ENCODE peak calls at places on chromosomes 6 and 20, in seven cellular contexts. Q, B, D, E, Z, W and C are unnamed samples. For H3K4me1, the result is how much of the 10 kb centered on the place peaks cover.

GRCh38 chr6:132790450-132790849 is 8.0 kb downstream of the SLC18B1 start:
- ATAC-seq in Q (no peak), B (no peak), D (peak), E (no peak), Z (no peak), W (no peak), C (no peak)

GRCh38 chr20:45910670-45911485 is 1.1 kb downstream of the PLTP start:
- ATAC-seq in Q (peak), B (peak), D (peak), E (peak), Z (peak), W (peak), C (peak)

GRCh38 chr6:51559059-51559458 is 528.4 kb downstream of the PKHD1 start:
- ATAC-seq in Q (no peak), B (peak), D (peak), E (no peak), Z (no peak), W (no peak), C (no peak)

GRCh38 chr6:104326173-104327001 is 533.3 kb downstream of the HACE1 start:
- ATAC-seq in Q (no peak), B (peak), D (peak), E (no peak), Z (peak), W (peak), C (peak)

GRCh38 chr20:19074828-19075516 is 137.5 kb upstream of the SLC24A3 start:
- ATAC-seq in Q (no peak), B (no peak), D (no peak), E (peak), Z (no peak), W (no peak), C (no peak)

GRCh38 chr20:52749020-52749419 is 223.1 kb upstream of the TSHZ2 start:
- ATAC-seq in Q (no peak), B (no peak), D (no peak), E (no peak), Z (no peak), W (no peak), C (peak)

GRCh38 chr6:13253272-13253671 is 75.1 kb downstream of the TBC1D7 start:
- ATAC-seq in Q (no peak), B (no peak), D (no peak), E (no peak), Z (no peak), W (no peak), C (no peak)

GRCh38 chr20:22617160-22617559 is 32.8 kb upstream of the FOXA2 start:
- ATAC-seq in Q (no peak), B (no peak), D (peak), E (peak), Z (peak), W (no peak), C (no peak)

GRCh38 chr6:45822269-45822812 is 193.3 kb downstream of the CLIC5 start:
- ATAC-seq in Q (no peak), B (no peak), D (no peak), E (no peak), Z (no peak), W (no peak), C (no peak)

GRCh38 chr20:53917145-53918009 is 153.0 kb downstream of the BCAS1 start:
- ATAC-seq in Q (no peak), B (peak), D (peak), E (peak), Z (peak), W (peak), C (peak)

GRCh38 chr6:4550227-4550597 is 226.0 kb upstream of the CDYL start:
- ATAC-seq in Q (no peak), B (no peak), D (no peak), E (no peak), Z (no peak), W (peak), C (no peak)

GRCh38 chr20:24529032-24529431 is 59.6 kb downstream of the SYNDIG1 start:
- ATAC-seq in Q (no peak), B (no peak), D (no peak), E (no peak), Z (no peak), W (no peak), C (no peak)

DNA sequence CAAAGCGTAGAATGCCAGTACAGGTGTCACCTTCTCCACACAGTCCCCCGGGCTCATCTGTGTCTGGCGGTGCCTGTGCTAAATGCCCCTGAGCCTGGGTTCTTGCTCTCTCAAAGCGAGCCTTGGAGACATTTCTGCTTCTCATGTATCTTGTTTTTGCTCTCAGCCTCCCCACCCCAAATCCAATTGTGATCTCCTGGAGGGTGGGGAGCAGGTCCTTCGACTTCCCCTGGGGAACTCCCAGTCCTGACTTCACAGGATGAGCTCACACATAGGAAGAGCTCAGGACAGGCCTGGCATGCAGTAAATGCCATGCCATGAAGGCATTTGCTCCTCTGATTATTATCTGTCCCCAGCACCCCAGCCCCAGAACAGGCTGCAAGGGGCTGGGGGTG is 58.1 kb downstream of the NOL4L start:
- ATAC-seq in Q (no peak), B (no peak), D (no peak), E (no peak), Z (no peak), W (no peak), C (no peak)
- H3K4me1 ChIP-seq in Q (under half), B (under half), D (under half), E (under half), Z (under half), W (under half), C (under half)

GRCh38 chr20:33669873-33670640 is 3.3 kb downstream of the ACTL10 start:
- ATAC-seq in Q (no peak), B (no peak), D (no peak), E (no peak), Z (no peak), W (no peak), C (no peak)
- H3K4me1 ChIP-seq in Q (half or more), B (under half), D (under half), E (under half), Z (under half), W (under half), C (under half)

GRCh38 chr6:31658158-31658688 is 2.4 kb downstream of the C6orf47 start:
- ATAC-seq in Q (no peak), B (no peak), D (no peak), E (no peak), Z (no peak), W (peak), C (no peak)

GRCh38 chr6:31654574-31655348 is 933 bp upstream of the APOM start:
- ATAC-seq in Q (no peak), B (no peak), D (no peak), E (no peak), Z (no peak), W (no peak), C (no peak)

GRCh38 chr6:31652925-31653724 is 664 bp upstream of the BAG6 start:
- ATAC-seq in Q (peak), B (peak), D (peak), E (peak), Z (peak), W (peak), C (peak)

GRCh38 chr6:31657406-31658157 is 1.9 kb downstream of the APOM start:
- ATAC-seq in Q (no peak), B (no peak), D (no peak), E (no peak), Z (no peak), W (no peak), C (no peak)

GRCh38 chr6:31655349-31656237 is at the start of gene APOM:
- ATAC-seq in Q (no peak), B (no peak), D (no peak), E (no peak), Z (no peak), W (no peak), C (no peak)
- H3K4me1 ChIP-seq in Q (under half), B (under half), D (under half), E (under half), Z (under half), W (under half), C (under half)

DNA sequence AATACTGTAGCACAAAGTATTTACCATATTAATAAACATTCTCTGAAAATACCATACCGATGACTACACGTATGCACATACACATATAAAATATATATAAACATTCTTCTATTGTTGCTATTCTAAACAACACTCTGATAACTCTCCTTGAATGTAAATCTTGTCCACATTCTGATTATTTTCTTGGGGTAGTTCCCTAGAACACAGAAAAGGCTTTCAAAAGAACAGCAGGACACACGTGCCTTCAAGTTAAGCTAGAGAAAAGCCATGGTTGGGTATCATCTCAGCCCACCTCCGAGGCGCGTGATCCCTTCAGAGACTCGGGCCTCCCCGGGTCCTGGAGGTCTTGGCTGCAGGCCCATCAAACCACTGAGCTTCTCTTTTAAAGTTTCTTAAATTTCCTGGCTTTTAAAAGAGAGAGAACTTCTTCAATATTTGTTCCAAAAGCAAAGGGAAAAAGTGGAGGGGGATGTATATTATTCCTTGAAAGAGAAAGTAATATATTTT is 198.0 kb downstream of the MYLK4 start:
- ATAC-seq in Q (no peak), B (peak), D (no peak), E (no peak), Z (no peak), W (no peak), C (no peak)
- H3K4me1 ChIP-seq in Q (under half), B (under half), D (under half), E (under half), Z (under half), W (under half), C (under half)

GRCh38 chr6:35051997-35052583 is 89.0 kb downstream of the TCP11 start:
- ATAC-seq in Q (no peak), B (no peak), D (no peak), E (no peak), Z (no peak), W (no peak), C (no peak)
- H3K4me1 ChIP-seq in Q (half or more), B (under half), D (under half), E (under half), Z (under half), W (under half), C (half or more)

DNA sequence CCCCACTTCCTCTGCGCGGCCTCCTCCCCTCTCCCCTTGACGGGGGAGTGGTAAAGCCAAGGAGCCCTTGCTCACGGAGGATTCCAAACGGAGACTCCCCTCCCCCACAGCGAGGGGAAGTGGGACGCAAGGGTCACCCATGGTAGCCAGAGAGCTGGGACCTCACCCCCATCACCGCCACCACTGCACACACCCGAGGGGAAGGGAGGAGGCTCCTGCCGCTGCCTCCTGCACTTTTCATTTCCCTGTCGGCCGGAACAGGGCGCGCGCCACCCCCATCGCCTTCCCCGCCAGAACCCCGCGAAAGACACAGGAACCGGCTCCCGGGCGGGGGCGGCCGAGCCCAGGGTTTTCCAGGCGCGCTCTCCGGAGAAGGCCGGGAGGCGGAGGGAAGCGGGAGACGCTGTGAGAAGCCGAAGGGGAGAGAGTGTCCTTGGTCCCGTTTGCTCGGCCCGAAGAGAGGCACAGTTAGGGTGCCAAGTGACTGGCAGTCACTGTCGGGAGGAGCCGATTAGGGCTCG is 789 bp downstream of the CCND3 start:
- ATAC-seq in Q (no peak), B (peak), D (peak), E (peak), Z (peak), W (peak), C (peak)
- H3K4me1 ChIP-seq in Q (under half), B (under half), D (under half), E (under half), Z (under half), W (under half), C (under half)

GRCh38 chr6:93858213-93858612 is 438.9 kb upstream of the EPHA7 start:
- ATAC-seq in Q (no peak), B (no peak), D (no peak), E (no peak), Z (no peak), W (no peak), C (no peak)
- H3K4me1 ChIP-seq in Q (under half), B (under half), D (under half), E (under half), Z (under half), W (under half), C (under half)